ENCODE peak calls at places on chromosomes 12 and 14, in ten cellular contexts. O is astrocyte of the cerebellum, I is endodermal cell, X is bronchial epithelial cell, Q is ovary, J is fibroblast of the aortic adventitia, D is HFF-Myc, S is MM.1S, F is epithelial cell of esophagus, B is AG04449. T is an unnamed sample.

GRCh38 chr12:52980096-52980694 is 26.1 kb upstream of the EIF4B start:
- DNase-seq in O (no peak), F (no peak), S (no peak), X (no peak), D (no peak), I (no peak), Q (no peak), J (no peak), B (no peak), T (no peak)

GRCh38 chr12:46357438-46358324 is 14.9 kb downstream of the SLC38A2 start:
- DNase-seq in Q (no peak), X (peak), F (peak), B (peak), D (peak), I (peak), J (peak), O (no peak), S (no peak), T (no peak)

GRCh38 chr14:23361320-23361719 is 3.7 kb downstream of the EFS start:
- DNase-seq in I (peak), F (no peak), J (peak), O (no peak), S (no peak), Q (no peak), X (peak), D (no peak), B (no peak), T (peak)

GRCh38 chr12:78951746-78952532 is 87.4 kb downstream of the SYT1 start:
- DNase-seq in I (no peak), S (no peak), Q (no peak), X (peak), D (no peak), F (no peak), O (no peak), J (peak), B (no peak), T (no peak)

GRCh38 chr12:27236498-27236897 is 7.6 kb upstream of the STK38L start:
- DNase-seq in F (peak), S (no peak), B (no peak), D (no peak), Q (no peak), I (no peak), O (no peak), J (peak), X (peak), T (peak)

GRCh38 chr14:39880965-39881364 is 448.7 kb upstream of the FBXO33 start:
- DNase-seq in Q (no peak), S (no peak), O (no peak), J (no peak), B (no peak), X (no peak), F (no peak), I (no peak), D (no peak), T (no peak)

GRCh38 chr12:66648336-66648735 is 30.5 kb downstream of the GRIP1 start:
- DNase-seq in O (peak), B (no peak), X (peak), J (no peak), S (no peak), I (no peak), Q (no peak), F (peak), D (no peak), T (no peak)

GRCh38 chr12:5043589-5044419 is at the start of gene KCNA5:
- DNase-seq in F (no peak), S (no peak), B (no peak), O (no peak), D (no peak), X (no peak), J (no peak), Q (peak), I (peak), T (no peak)

GRCh38 chr12:65019696-65020095 is 101.4 kb downstream of the WIF1 start:
- DNase-seq in I (no peak), S (no peak), Q (no peak), J (no peak), O (no peak), B (no peak), X (no peak), D (no peak), F (no peak), T (no peak)

GRCh38 chr12:76637807-76638206 is 78.2 kb upstream of the OSBPL8 start:
- DNase-seq in J (peak), D (no peak), F (peak), I (no peak), X (peak), S (no peak), O (no peak), Q (no peak), B (no peak), T (no peak)

GRCh38 chr12:132453361-132454133 is 36.4 kb upstream of the FBRSL1 start:
- DNase-seq in D (no peak), J (no peak), F (no peak), I (no peak), S (no peak), O (no peak), B (no peak), Q (no peak), X (no peak), T (no peak)

GRCh38 chr14:55389330-55389729 is 22.3 kb downstream of the ATG14 start:
- DNase-seq in J (peak), O (peak), S (no peak), X (no peak), I (no peak), D (peak), Q (no peak), B (peak), F (no peak), T (no peak)

GRCh38 chr12:77122236-77122635 is 56.9 kb upstream of the E2F7 start:
- DNase-seq in X (peak), J (peak), S (no peak), B (peak), D (no peak), O (peak), F (peak), I (no peak), Q (no peak), T (no peak)

GRCh38 chr14:55339770-55340169 is 68.5 kb downstream of the FBXO34 start:
- DNase-seq in O (no peak), X (peak), S (peak), F (peak), B (no peak), Q (no peak), J (no peak), I (no peak), D (no peak), T (peak)

GRCh38 chr12:24280085-24280842 is 330.8 kb upstream of the SOX5 start:
- DNase-seq in X (no peak), J (no peak), B (no peak), D (no peak), F (no peak), I (no peak), O (no peak), S (no peak), Q (no peak), T (no peak)

GRCh38 chr12:40446385-40446784 is 221.6 kb downstream of the LRRK2 start:
- DNase-seq in J (peak), S (peak), B (no peak), O (no peak), I (no peak), F (peak), Q (no peak), D (peak), X (peak), T (peak)

DNA sequence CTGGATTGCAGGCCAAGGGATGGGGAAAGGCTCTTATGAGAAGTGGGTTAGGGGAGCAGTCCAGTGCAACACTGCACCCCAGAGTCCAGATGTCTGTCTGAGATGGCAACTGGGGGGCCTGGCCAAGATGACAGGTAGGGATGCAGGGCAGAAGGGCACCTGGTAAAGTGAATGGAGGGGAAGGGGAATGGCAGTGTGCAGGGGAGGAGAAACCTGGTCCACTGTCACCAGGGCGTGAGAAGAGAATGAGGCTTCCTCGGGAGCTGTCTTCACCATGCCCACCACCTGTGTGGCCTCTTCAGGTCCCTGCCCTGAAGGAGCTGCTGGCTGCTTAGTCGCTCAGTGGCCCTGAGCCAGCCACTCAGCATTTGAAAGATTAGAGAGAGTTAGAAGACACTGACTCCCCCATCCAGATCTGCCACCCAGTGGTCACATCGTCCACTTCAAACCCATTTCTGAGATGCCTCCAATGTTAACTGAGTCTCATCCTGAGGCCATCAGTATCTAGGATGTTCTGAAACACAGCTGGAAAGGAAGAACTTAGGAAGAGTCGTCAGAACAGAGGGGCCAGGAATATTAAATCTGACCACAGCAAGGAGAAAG is 57.3 kb downstream of the PLEKHG3 start:
- DNase-seq in B (no peak), D (no peak), J (no peak), X (no peak), O (no peak), I (no peak), S (no peak), F (no peak), Q (peak), T (no peak)
- TF ChIP-seq CTCF in B (no peak), D (no peak), J (peak), X (peak), O (peak), I (no peak), S (no peak), F (peak), Q (peak), T (no peak)

DNA sequence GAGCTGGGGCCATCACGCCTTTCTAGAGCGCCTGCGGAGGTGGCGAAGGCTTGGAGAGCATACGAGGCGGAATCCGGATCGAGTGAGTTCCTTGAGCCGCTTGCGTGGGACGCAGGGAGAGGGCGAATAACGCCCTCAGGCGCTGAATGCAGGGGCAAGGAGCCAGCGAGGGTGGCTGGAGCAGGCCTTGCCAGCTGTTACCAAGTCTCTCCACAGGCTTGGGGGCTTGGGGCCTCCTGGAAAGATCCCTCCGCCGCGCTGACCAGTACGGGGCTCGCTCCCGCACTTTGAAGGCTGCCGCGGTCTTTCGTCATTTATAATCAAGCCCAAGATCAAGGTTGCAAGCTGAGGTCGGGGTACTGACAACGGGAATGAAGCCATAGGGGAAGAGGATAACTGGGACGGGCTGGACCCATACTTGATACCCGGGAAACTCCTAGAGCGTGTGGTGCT is 1.2 kb downstream of the FLRT2 start:
- DNase-seq in B (no peak), I (peak), S (no peak), X (peak), O (no peak), F (peak), D (no peak), J (peak), Q (peak), T (no peak)
- H3K4me3 ChIP-seq in B (peak), I (peak), S (no peak), X (peak), O (peak), F (peak), D (peak), J (peak), Q (peak), T (no peak)

GRCh38 chr12:49041881-49042484 is 18.6 kb downstream of the KMT2D start:
- DNase-seq in D (no peak), X (no peak), F (no peak), Q (no peak), J (no peak), I (no peak), S (no peak), O (no peak), B (no peak), T (no peak)

GRCh38 chr12:49046129-49046895 is 14.3 kb downstream of the KMT2D start:
- DNase-seq in B (no peak), Q (no peak), I (no peak), D (no peak), X (no peak), F (no peak), J (no peak), S (no peak), O (no peak), T (no peak)

GRCh38 chr12:49044660-49045059 is 15.9 kb downstream of the KMT2D start:
- DNase-seq in Q (no peak), O (no peak), F (no peak), S (no peak), D (no peak), J (no peak), I (no peak), B (no peak), X (no peak), T (no peak)

GRCh38 chr12:49043241-49043640 is 17.4 kb downstream of the KMT2D start:
- DNase-seq in J (no peak), D (no peak), B (no peak), Q (no peak), O (no peak), F (no peak), S (no peak), X (no peak), I (no peak), T (no peak)

DNA sequence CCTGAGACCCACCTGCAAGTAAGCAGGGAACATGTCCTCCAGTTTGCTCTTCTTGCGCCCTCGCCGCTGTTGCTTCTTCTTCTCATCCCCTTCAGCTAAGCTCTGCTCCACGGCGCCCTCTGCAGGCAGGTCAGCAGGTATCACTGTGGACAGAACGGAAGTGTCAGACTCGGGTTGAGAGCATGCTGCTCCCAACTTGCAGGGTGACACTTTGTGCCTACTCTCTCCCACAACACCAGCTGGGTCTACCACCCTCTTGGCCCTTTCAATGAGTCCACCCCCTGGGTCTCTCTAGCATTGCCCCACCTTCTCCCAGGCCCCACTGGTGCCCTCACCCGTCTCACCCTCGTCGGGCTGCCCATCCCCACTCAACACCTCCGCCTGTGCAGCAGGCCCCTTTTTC is 16.7 kb downstream of the KMT2D start:
- DNase-seq in S (peak), O (peak), Q (peak), X (peak), D (no peak), J (peak), I (peak), B (no peak), F (peak), T (peak)
- TF ChIP-seq CTCF in S (peak), O (peak), Q (no peak), X (peak), D (peak), J (peak), I (peak), B (peak), F (peak), T (peak)

GRCh38 chr14:32083789-32084188 is 6.7 kb downstream of the ARHGAP5 start:
- DNase-seq in Q (no peak), D (no peak), I (no peak), J (no peak), O (no peak), X (no peak), B (no peak), S (no peak), F (no peak), T (no peak)
- H3K4me3 ChIP-seq in Q (no peak), D (no peak), I (peak), J (no peak), O (no peak), X (no peak), B (no peak), S (no peak), F (no peak), T (no peak)

DNA sequence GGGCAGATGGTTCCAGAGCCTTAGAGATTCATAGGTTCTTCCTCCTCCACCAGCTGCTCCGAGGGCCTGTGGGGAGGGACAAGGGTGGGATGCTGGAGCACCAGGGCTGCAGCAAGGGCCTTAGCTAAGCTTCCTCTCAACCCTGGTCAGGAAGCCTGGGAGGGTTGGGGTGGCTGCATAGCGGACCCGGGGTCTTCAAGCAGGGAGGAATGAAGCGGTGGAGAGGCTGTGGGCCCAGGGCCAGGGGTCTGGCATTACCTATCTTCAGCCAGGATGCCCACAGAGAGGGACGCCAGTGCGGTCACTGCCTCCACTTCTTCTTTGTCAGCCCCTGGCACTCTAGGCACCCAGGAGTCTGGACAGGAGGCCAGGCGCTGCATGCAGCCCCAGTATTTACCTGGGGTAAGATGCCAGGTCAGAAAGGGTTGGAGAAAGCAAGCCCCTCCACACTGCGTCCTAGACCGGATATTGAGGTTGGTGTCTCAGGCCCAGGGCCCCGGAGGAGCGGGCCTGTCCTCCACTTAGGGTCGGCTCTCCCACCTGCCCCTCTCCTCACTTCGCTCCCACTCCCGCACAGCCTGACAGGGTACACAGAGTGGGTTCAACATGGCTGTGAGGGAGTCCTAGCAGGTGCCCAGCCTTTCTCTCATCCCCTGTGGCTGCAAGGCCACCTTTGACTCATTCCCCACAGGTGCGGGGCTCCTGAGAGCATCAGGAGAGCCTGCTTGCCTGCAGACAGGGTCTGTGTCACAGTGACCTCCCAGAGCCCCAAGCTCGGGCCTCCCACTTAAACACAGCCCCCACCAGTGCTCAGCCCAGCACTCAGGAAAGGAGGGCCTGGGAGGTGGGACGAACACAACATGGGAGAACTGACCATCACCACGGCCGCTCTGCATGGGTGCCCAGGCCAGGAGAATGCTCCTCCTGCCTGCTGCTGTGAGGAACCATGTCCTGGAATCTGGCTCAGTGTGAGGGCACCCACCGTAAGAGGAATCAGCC is 11.1 kb downstream of the SLC48A1 start:
- DNase-seq in B (no peak), Q (no peak), D (no peak), I (no peak), O (no peak), S (no peak), F (no peak), J (no peak), X (no peak), T (no peak)
- TF ChIP-seq CTCF in B (no peak), Q (no peak), D (no peak), I (no peak), O (no peak), S (no peak), F (no peak), J (no peak), X (no peak), T (no peak)

T was measured in GM12865.